ENCODE peak calls at places on chromosomes 16 and 17, in seven cellular contexts. I, Z, C, E, Q, X and T are unnamed samples.
A peak's percentile ranks its signal among the peaks of the same experiment; 100 is the strongest.

GRCh38 chr17:68777243-68777855 is 176.2 kb upstream of the FAM20A start:
- DNase-seq in Q (no peak), I (no peak), C (peak; percentile 18), X (peak; percentile 67), E (no peak), Z (peak; percentile 88), T (no peak)

GRCh38 chr17:67481808-67482207 is 104.7 kb downstream of the PITPNC1 start:
- DNase-seq in I (no peak), C (no peak), X (peak; percentile 57), Q (no peak), Z (peak; percentile 58), E (no peak), T (no peak)

GRCh38 chr17:74160656-74161500 is 42.6 kb upstream of the RPL38 start:
- DNase-seq in I (no peak), Z (no peak), C (no peak), Q (no peak), E (no peak), X (no peak), T (no peak)

GRCh38 chr17:64240261-64240740 is 22.8 kb downstream of the TEX2 start:
- DNase-seq in E (no peak), X (peak; percentile 21), Q (no peak), Z (no peak), I (no peak), C (no peak), T (no peak)

GRCh38 chr16:88810868-88811599 is 694 bp downstream of the APRT start:
- DNase-seq in E (peak; percentile 88), C (peak; percentile 57), Z (peak; percentile 82), X (peak; percentile 69), Q (peak; percentile 88), I (peak; percentile 78), T (no peak)

GRCh38 chr17:44258811-44259351 is 9.1 kb downstream of the SLC4A1 start:
- DNase-seq in Z (no peak), X (no peak), C (no peak), E (no peak), Q (no peak), I (no peak), T (no peak)

GRCh38 chr16:57988929-57989328 is 11.5 kb downstream of the ZNF319 start:
- DNase-seq in C (no peak), Z (no peak), I (no peak), Q (no peak), X (no peak), E (peak; percentile 42), T (no peak)

GRCh38 chr16:14322186-14322585 is 251.1 kb downstream of the MRTFB start:
- DNase-seq in X (no peak), I (no peak), Q (no peak), E (no peak), C (no peak), Z (no peak), T (no peak)

GRCh38 chr16:66587881-66588600 is 8.8 kb downstream of the CMTM2 start:
- DNase-seq in E (no peak), I (no peak), Z (no peak), C (no peak), X (no peak), Q (no peak), T (no peak)

GRCh38 chr17:56835259-56835575 is 1.3 kb downstream of the DGKE start:
- DNase-seq in I (no peak), E (no peak), C (no peak), Q (no peak), X (peak; percentile 21), Z (no peak), T (no peak)

GRCh38 chr16:73047221-73047535 is 750 bp downstream of the ZFHX3 start:
- DNase-seq in Z (peak; percentile 66), I (no peak), E (no peak), Q (no peak), X (peak; percentile 57), C (peak; percentile 85), T (no peak)

GRCh38 chr17:65359016-65359415 is 202.4 kb downstream of the AXIN2 start:
- DNase-seq in I (no peak), E (no peak), X (peak; percentile 84), C (peak; percentile 90), Q (no peak), Z (peak; percentile 76), T (no peak)

GRCh38 chr16:79788949-79789348 is 188.4 kb upstream of the MAF start:
- DNase-seq in X (no peak), E (no peak), C (no peak), Q (no peak), Z (no peak), I (no peak), T (no peak)

GRCh38 chr17:62995377-62995885 is 29.4 kb downstream of the TANC2 start:
- DNase-seq in E (no peak), I (no peak), Z (peak; percentile 7), C (peak; percentile 27), Q (no peak), X (peak; percentile 43), T (no peak)

GRCh38 chr16:6016530-6017184 is 919.1 kb upstream of the EEF2KMT start:
- DNase-seq in E (no peak), Z (peak; percentile 1), C (peak; percentile 23), Q (no peak), I (no peak), X (no peak), T (peak; percentile 49)

GRCh38 chr17:45758544-45758943 is 25.6 kb upstream of the CRHR1 start:
- DNase-seq in Z (no peak), X (no peak), C (no peak), Q (no peak), I (no peak), E (no peak), T (no peak)

GRCh38 chr17:45753645-45754225 is 30.4 kb upstream of the CRHR1 start:
- DNase-seq in X (no peak), Z (no peak), I (no peak), C (no peak), E (no peak), Q (no peak), T (no peak)

GRCh38 chr17:45757431-45758218 is 26.5 kb upstream of the CRHR1 start:
- DNase-seq in Z (no peak), Q (no peak), E (no peak), C (no peak), X (no peak), I (no peak), T (no peak)

GRCh38 chr17:45755050-45755449 is 29.1 kb upstream of the CRHR1 start:
- DNase-seq in Z (no peak), I (no peak), Q (no peak), C (no peak), E (no peak), X (no peak), T (no peak)

GRCh38 chr17:45756266-45756989 is 27.7 kb upstream of the CRHR1 start:
- DNase-seq in Q (no peak), X (no peak), E (no peak), Z (no peak), C (no peak), I (no peak), T (no peak)
- TF ChIP-seq CTCF in Q (no peak), X (no peak), E (no peak), Z (no peak), C (no peak), I (no peak), T (no peak)

GRCh38 chr17:30824356-30825145 is at the start of gene CRLF3:
- DNase-seq in Q (peak; percentile 89), C (peak; percentile 71), X (peak; percentile 87), Z (peak; percentile 92), I (peak; percentile 88), E (peak; percentile 94), T (peak; percentile 82)
- H3K4me3 ChIP-seq in Q (peak within 1 kb of the TSS; percentile 89), C (peak within 1 kb of the TSS; percentile 76), X (peak within 1 kb of the TSS; percentile 85), Z (peak within 1 kb of the TSS; percentile 96), I (peak within 1 kb of the TSS; percentile 99), E (peak within 1 kb of the TSS; percentile 86), T (peak within 1 kb of the TSS; percentile 92)

GRCh38 chr17:39244016-39244599 is 18.4 kb upstream of the STAC2 start:
- DNase-seq in Z (no peak), E (no peak), C (no peak), Q (no peak), X (no peak), I (no peak), T (no peak)

GRCh38 chr17:39244600-39245570 is 19.1 kb upstream of the STAC2 start:
- DNase-seq in Q (peak; percentile 89), E (peak; percentile 87), C (peak; percentile 42), Z (peak; percentile 56), X (peak; percentile 76), I (peak; percentile 88), T (peak; percentile 45)

GRCh38 chr17:39240631-39241030 is 14.9 kb upstream of the STAC2 start:
- DNase-seq in X (no peak), C (no peak), Z (no peak), E (no peak), Q (no peak), I (no peak), T (no peak)

GRCh38 chr17:39243155-39243554 is 17.4 kb upstream of the STAC2 start:
- DNase-seq in I (no peak), E (no peak), C (no peak), X (no peak), Q (no peak), Z (no peak), T (no peak)

DNA sequence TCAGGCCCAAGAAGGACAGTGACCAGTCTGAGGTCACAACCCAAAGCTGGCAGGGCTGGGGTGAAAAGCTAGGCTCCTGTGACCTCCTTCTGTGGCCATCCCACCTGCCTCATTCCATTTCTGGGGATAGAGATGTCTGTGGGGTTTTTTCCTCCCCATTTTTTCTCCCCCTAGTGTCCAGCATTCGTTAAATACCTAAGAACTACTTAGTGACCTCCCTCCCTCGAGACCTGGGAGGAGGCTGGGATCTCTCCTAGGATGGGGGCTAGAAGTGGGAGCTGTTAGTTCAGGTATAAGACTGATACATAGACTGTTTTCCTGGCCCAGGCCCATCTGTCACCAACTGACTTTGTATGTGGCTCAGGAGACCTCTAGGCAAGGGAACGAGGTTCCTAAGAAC is 20.5 kb upstream of the STAC2 start:
- DNase-seq in I (no peak), X (no peak), C (no peak), E (no peak), Q (no peak), Z (no peak), T (no peak)
- TF ChIP-seq CTCF in I (no peak), X (peak; percentile 5), C (no peak), E (no peak), Q (no peak), Z (no peak), T (no peak)

DNA sequence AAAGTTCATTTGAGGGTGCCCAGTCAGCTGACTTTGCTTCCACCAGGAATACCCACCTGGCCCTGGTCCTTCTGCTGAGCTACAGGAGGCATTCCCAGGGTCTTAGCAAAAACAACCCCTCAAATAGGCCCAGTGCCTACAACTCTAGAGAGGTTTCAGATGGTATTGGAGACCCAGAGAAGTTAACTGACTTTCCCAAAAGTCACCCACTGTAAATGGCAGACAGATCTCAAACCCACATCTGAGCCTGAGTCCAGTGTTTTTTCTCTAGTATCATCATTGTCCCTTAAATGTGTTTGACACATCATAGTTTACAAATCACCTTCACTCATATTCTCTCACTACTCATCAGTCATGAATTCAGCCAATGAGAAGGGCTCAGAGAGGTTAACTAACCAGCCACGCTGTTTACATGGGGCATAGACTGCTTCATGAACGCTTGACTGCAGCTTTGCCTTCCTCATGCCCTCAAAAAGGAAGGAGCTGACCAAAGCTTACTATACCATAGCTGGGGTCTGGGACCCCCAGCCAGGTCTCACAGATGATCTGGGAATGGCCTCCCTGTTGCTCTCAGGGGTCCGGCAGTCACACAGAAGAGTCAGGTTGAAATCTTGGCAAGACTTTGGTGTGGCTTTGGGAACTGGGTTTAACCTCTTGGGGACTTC is 3.7 kb downstream of the PHOSPHO1 start:
- DNase-seq in X (no peak), Z (no peak), I (no peak), E (no peak), C (no peak), Q (no peak), T (no peak)
- H3K4me3 ChIP-seq in X (no peak overlapping the region), Z (no peak overlapping the region), I (no peak overlapping the region), E (no peak overlapping the region), C (no peak overlapping the region), Q (no peak overlapping the region), T (no peak overlapping the region)